ENCODE peak calls at places on chromosomes 2 and 18, in five cellular contexts. O is activated CD4-positive, alpha-beta memory T cell treated with anti-CD3 and anti-CD28 coated beads, Interleukin-2, amount 10 ng/mL, durations not matched to agents 7 days and 5 days; A is astrocyte of the cerebellum; Q is Peyer's patch; G is CD8-positive, alpha-beta T cell. T is an unnamed sample.

GRCh38 chr2:36355157-36355889 is at the start of gene CRIM1:
- DNase-seq in O (peak; percentile 53), A (peak; percentile 80), Q (peak; percentile 32), G (no peak), T (peak; percentile 42)

GRCh38 chr2:196187898-196188458 is 16.6 kb upstream of the STK17B start:
- DNase-seq in O (no peak), A (no peak), Q (no peak), G (no peak), T (no peak)

GRCh38 chr2:144377929-144378328 is 142.0 kb downstream of the ZEB2 start:
- DNase-seq in O (no peak), A (no peak), Q (no peak), G (no peak), T (no peak)

GRCh38 chr2:3789246-3789645 is 85.9 kb downstream of the DCDC2C start:
- DNase-seq in O (no peak), A (no peak), Q (no peak), G (no peak), T (no peak)

GRCh38 chr2:240856151-240856980 is 12.3 kb upstream of the AGXT start:
- DNase-seq in O (no peak), A (no peak), Q (no peak), G (no peak), T (no peak)

GRCh38 chr2:65545818-65546217 is 113.4 kb upstream of the SPRED2 start:
- DNase-seq in O (no peak), A (no peak), Q (no peak), G (no peak), T (no peak)

GRCh38 chr2:35508601-35509000 is 847.0 kb upstream of the CRIM1 start:
- DNase-seq in O (no peak), A (no peak), Q (no peak), G (no peak), T (no peak)

GRCh38 chr2:234044157-234044556 is 6.3 kb upstream of the SPP2 start:
- DNase-seq in O (no peak), A (peak; percentile 89), Q (no peak), G (no peak), T (no peak)

GRCh38 chr2:215454519-215454918 is 18.7 kb upstream of the FN1 start:
- DNase-seq in O (no peak), A (no peak), Q (no peak), G (no peak), T (no peak)

GRCh38 chr2:238875161-238875530 is 27.3 kb downstream of the TWIST2 start:
- DNase-seq in O (no peak), A (no peak), Q (no peak), G (no peak), T (no peak)

GRCh38 chr2:234853739-234854138 is 98.1 kb upstream of the SH3BP4 start:
- DNase-seq in O (no peak), A (no peak), Q (no peak), G (no peak), T (no peak)

GRCh38 chr2:100451734-100452133 is 18.5 kb upstream of the NMS start:
- DNase-seq in O (no peak), A (no peak), Q (no peak), G (no peak), T (no peak)

GRCh38 chr18:62979900-62980299 is 264.6 kb downstream of the PHLPP1 start:
- DNase-seq in O (no peak), A (no peak), Q (no peak), G (no peak), T (no peak)

GRCh38 chr2:218343591-218343990 is 13.1 kb upstream of the CATIP start:
- DNase-seq in O (no peak), A (no peak), Q (no peak), G (no peak), T (no peak)

GRCh38 chr2:187783446-187783845 is 229.2 kb upstream of the TFPI start:
- DNase-seq in O (no peak), A (no peak), Q (no peak), G (no peak), T (no peak)

GRCh38 chr2:95267458-95268207 is 6.6 kb upstream of the PROM2 start:
- DNase-seq in O (no peak), A (peak; percentile 34), Q (no peak), G (no peak), T (no peak)

GRCh38 chr2:150013011-150013410 is 425.4 kb upstream of the MMADHC start:
- DNase-seq in O (no peak), A (no peak), Q (no peak), G (no peak), T (no peak)

T was measured in activated T-helper 1 cell treated with anti-CD3 and anti-CD28 coated beads, Interleukin-12 subunit alpha, Interleukin-12 subunit beta, Interleukin-2, Interleukin-4 antibody, amounts not matched to agents 30 ng/mL and 10 ng/mL and 1 ng/mL, durations not matched to agents 14 hours and 24 hours and 36 hours.